ENCODE peak calls at places on chromosomes 16 and 17, in four cellular contexts. S is GM12878, I is breast epithelium, B is Peyer's patch. A is an unnamed sample.

GRCh38 chr16:64363039-64363438 is 758.8 kb downstream of the CDH11 start:
- DNase-seq in S (no peak), I (no peak), B (no peak), A (no peak)

GRCh38 chr16:49528564-49529150 is 155.1 kb downstream of the C16orf78 start:
- DNase-seq in I (no peak), B (no peak), S (no peak), A (no peak)

GRCh38 chr16:86626966-86627365 is 48.6 kb downstream of the FOXL1 start:
- DNase-seq in I (no peak), S (no peak), B (no peak), A (peak)

GRCh38 chr17:60231234-60231633 is 81.5 kb downstream of the CA4 start:
- DNase-seq in I (no peak), S (no peak), B (no peak), A (no peak)

GRCh38 chr16:86490859-86491642 is 19.3 kb upstream of the FOXF1 start:
- DNase-seq in B (no peak), S (no peak), I (no peak), A (no peak)

GRCh38 chr16:23171234-23171948 is 11.2 kb upstream of the SCNN1G start:
- DNase-seq in I (no peak), S (no peak), B (no peak), A (no peak)

GRCh38 chr17:78113804-78114785 is 14.5 kb downstream of the TMC6 start:
- DNase-seq in B (no peak), S (no peak), I (no peak), A (no peak)

GRCh38 chr17:6070895-6071511 is 824 bp downstream of the WSCD1 start:
- DNase-seq in B (no peak), I (no peak), S (no peak), A (no peak)

GRCh38 chr16:89691231-89691985 is 4.9 kb downstream of the CDK10 start:
- DNase-seq in S (no peak), B (no peak), I (no peak), A (no peak)

GRCh38 chr17:42407289-42407836 is 15.7 kb downstream of the CAVIN1 start:
- DNase-seq in I (peak), B (peak), S (no peak), A (peak)

GRCh38 chr17:43803758-43804157 is 23.5 kb downstream of the CFAP97D1 start:
- DNase-seq in I (no peak), S (no peak), B (no peak), A (no peak)

GRCh38 chr17:73401911-73402310 is 90.1 kb upstream of the CDC42EP4 start:
- DNase-seq in B (peak), I (no peak), S (no peak), A (no peak)

GRCh38 chr16:2226245-2226793 is 2.9 kb downstream of the E4F1 start:
- DNase-seq in S (no peak), B (no peak), I (no peak), A (no peak)

GRCh38 chr16:64586756-64587155 is 535.1 kb downstream of the CDH11 start:
- DNase-seq in I (no peak), B (no peak), S (no peak), A (no peak)

GRCh38 chr17:7839199-7839889 is 5.3 kb downstream of the KDM6B start:
- DNase-seq in S (no peak), B (no peak), I (no peak), A (peak)
- TF ChIP-seq POLR2A in S (no peak), B (no peak), I (no peak), A (no peak)

DNA sequence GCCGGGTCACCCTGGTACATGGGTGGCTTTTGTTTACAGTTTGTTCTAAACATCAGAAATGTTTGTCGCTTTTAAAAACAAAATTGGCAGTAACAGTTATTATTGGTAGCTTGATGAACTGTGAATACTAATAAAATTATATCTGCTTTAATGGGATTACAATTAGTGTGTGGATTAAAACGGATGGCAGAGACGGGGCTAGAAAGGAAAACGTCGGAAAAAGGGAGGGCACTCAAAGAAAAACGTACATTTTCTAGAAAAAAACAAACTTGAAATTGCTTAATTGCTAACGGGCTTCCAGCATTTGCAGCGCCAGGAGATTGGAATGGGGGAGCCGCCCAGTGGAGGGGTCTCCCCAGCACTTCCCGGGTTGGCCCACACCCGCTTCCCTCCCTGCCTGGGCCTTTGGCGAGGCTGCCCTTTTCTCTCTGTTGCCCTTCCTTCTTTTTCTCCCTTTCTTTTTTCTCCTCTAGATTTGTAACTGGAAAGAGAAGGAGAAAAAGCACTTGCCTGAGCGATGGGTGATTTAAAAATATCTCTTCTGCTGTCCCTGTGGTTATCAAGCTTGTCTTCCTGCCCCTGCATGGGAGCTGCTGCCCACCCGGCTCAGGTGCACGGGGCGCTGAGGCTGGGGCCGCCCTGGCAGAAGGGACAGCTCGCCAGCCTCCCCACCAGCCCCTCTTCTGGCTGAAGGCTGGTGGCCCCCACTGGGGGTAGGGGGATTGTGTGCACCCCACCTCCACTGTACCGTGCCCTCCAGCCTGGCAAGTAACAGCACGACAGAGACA is 5.9 kb downstream of the BAHCC1 start:
- DNase-seq in I (no peak), S (no peak), B (no peak), A (no peak)
- TF ChIP-seq POLR2A in I (no peak), S (no peak), B (no peak), A (no peak)

GRCh38 chr16:4936181-4936990 is 562 bp downstream of the PPL start:
- DNase-seq in B (no peak), I (peak), S (no peak), A (no peak)

GRCh38 chr16:4937782-4938682 is 1.1 kb upstream of the PPL start:
- DNase-seq in I (peak), S (no peak), B (no peak), A (no peak)

GRCh38 chr16:4938683-4939030 is 1.7 kb upstream of the PPL start:
- DNase-seq in B (no peak), S (no peak), I (no peak), A (no peak)

GRCh38 chr16:4935231-4935855 is 1.6 kb downstream of the PPL start:
- DNase-seq in S (no peak), I (peak), B (peak), A (peak)

GRCh38 chr16:4936991-4937781 is at the start of gene PPL:
- DNase-seq in B (no peak), S (no peak), I (peak), A (peak)
- TF ChIP-seq POLR2A in B (peak), S (no peak), I (no peak), A (no peak)

GRCh38 chr16:67872631-67873434 is at the start of gene EDC4:
- DNase-seq in B (peak), I (peak), S (peak), A (peak)
- TF ChIP-seq POLR2A in B (peak), I (peak), S (peak), A (no peak)